ENCODE peak calls at places on chromosome 3, in nine cellular contexts. H, V, R, P, Z, D, E, Q and I are unnamed samples. For H3K4me1, the result is how much of the 10 kb centered on the place peaks cover.

GRCh38 chr3:62724503-62724902 is 150.7 kb downstream of the CADPS start:
- DNase-seq in V (no peak), D (no peak), Q (no peak), R (no peak), Z (no peak), P (no peak), E (no peak), H (no peak), I (no peak)

GRCh38 chr3:127392146-127392470 is 104.3 kb upstream of the PRR20G start:
- DNase-seq in H (no peak), V (no peak), Q (no peak), P (no peak), E (no peak), Z (no peak), D (no peak), R (no peak), I (no peak)

GRCh38 chr3:125212096-125212508 is 446 bp downstream of the SLC12A8 start:
- DNase-seq in R (no peak), Z (no peak), P (no peak), Q (no peak), H (no peak), D (peak), E (no peak), V (no peak), I (peak)

GRCh38 chr3:76497636-76498035 is 542.3 kb upstream of the ROBO2 start:
- DNase-seq in R (no peak), P (no peak), E (no peak), Q (no peak), V (no peak), H (no peak), Z (no peak), D (peak), I (peak)

GRCh38 chr3:126245811-126246727 is 65.7 kb upstream of the ALDH1L1 start:
- DNase-seq in D (peak), R (no peak), V (peak), P (peak), Q (peak), Z (peak), E (no peak), H (no peak), I (no peak)

GRCh38 chr3:114376516-114376915 is 82.7 kb downstream of the TIGIT start:
- DNase-seq in E (no peak), Z (no peak), P (no peak), R (no peak), V (no peak), D (no peak), Q (no peak), H (no peak), I (no peak)

GRCh38 chr3:97763586-97764148 is 891 bp upstream of the ARL6 start:
- DNase-seq in R (no peak), Z (peak), V (no peak), P (no peak), E (no peak), D (peak), Q (no peak), H (no peak), I (no peak)

GRCh38 chr3:138097192-138097829 is 18.1 kb downstream of the DZIP1L start:
- DNase-seq in R (no peak), Z (peak), P (no peak), H (no peak), D (peak), E (no peak), Q (no peak), V (no peak), I (no peak)

GRCh38 chr3:197752107-197752506 is 2.4 kb downstream of the FYTTD1 start:
- DNase-seq in Q (no peak), D (no peak), P (no peak), R (no peak), Z (no peak), V (no peak), H (no peak), E (no peak), I (no peak)

GRCh38 chr3:33372218-33373081 is 67.8 kb downstream of the UBP1 start:
- DNase-seq in Q (peak), P (no peak), E (no peak), R (no peak), Z (peak), D (peak), V (no peak), H (peak), I (peak)

GRCh38 chr3:153159771-153160397 is 2.1 kb upstream of the RAP2B start:
- DNase-seq in Q (no peak), E (no peak), D (no peak), V (no peak), R (no peak), H (no peak), Z (no peak), P (no peak), I (no peak)

GRCh38 chr3:168884353-168884903 is 779.1 kb downstream of the MECOM start:
- DNase-seq in E (no peak), V (peak), H (no peak), P (no peak), Q (peak), D (no peak), R (peak), Z (no peak), I (no peak)

GRCh38 chr3:45984331-45985312 is 11.0 kb downstream of the FYCO1 start:
- DNase-seq in V (no peak), H (no peak), Z (no peak), Q (no peak), D (no peak), R (no peak), P (peak), E (no peak), I (no peak)

GRCh38 chr3:98902341-98902740 is 846 bp upstream of the DCBLD2 start:
- DNase-seq in E (no peak), Z (no peak), D (no peak), R (no peak), P (no peak), H (no peak), V (no peak), Q (no peak), I (no peak)

GRCh38 chr3:37243811-37244748 is 69.7 kb upstream of the LRRFIP2 start:
- DNase-seq in Z (peak), D (peak), Q (peak), R (peak), P (peak), E (peak), V (peak), H (no peak), I (peak)

GRCh38 chr3:119810018-119810435 is 28.1 kb downstream of the NR1I2 start:
- DNase-seq in Z (no peak), D (peak), P (peak), Q (peak), E (peak), H (no peak), V (peak), R (no peak), I (no peak)

GRCh38 chr3:171157286-171157685 is 130.8 kb upstream of the SLC2A2 start:
- DNase-seq in V (peak), R (no peak), Z (no peak), P (peak), Q (no peak), E (no peak), D (peak), H (no peak), I (peak)

GRCh38 chr3:113040231-113040630 is 49.4 kb downstream of the GTPBP8 start:
- DNase-seq in H (no peak), Z (no peak), Q (no peak), P (no peak), E (no peak), D (no peak), V (no peak), R (no peak), I (no peak)

GRCh38 chr3:129599607-129600006 is 6.9 kb downstream of the PLXND1 start:
- DNase-seq in R (no peak), V (peak), P (peak), E (no peak), Z (no peak), H (no peak), D (peak), Q (peak), I (no peak)

GRCh38 chr3:133426721-133427120 is 26.9 kb downstream of the BFSP2 start:
- DNase-seq in Z (no peak), V (no peak), D (no peak), R (no peak), H (no peak), Q (no peak), P (no peak), E (no peak), I (no peak)

GRCh38 chr3:176814252-176814651 is 383.0 kb downstream of the TBL1XR1 start:
- DNase-seq in P (peak), H (peak), D (peak), E (no peak), Z (peak), V (peak), R (no peak), Q (peak), I (peak)

GRCh38 chr3:45730409-45731154 is 41.4 kb downstream of the SACM1L start:
- DNase-seq in Q (no peak), E (no peak), R (no peak), V (no peak), P (no peak), Z (no peak), H (no peak), D (no peak), I (no peak)

GRCh38 chr3:126925411-126926171 is 57.3 kb upstream of the PLXNA1 start:
- DNase-seq in H (no peak), V (peak), P (no peak), R (no peak), E (no peak), D (no peak), Z (no peak), Q (peak), I (no peak)

GRCh38 chr3:188278717-188279324 is 124.9 kb downstream of the LPP start:
- DNase-seq in P (no peak), Z (no peak), H (no peak), E (no peak), Q (no peak), R (no peak), D (no peak), V (no peak), I (no peak)

GRCh38 chr3:16917256-16917935 is 32.6 kb downstream of the PLCL2 start:
- DNase-seq in P (no peak), V (no peak), D (no peak), Q (no peak), R (no peak), Z (no peak), E (no peak), H (no peak), I (no peak)

GRCh38 chr3:188962253-188963247 is 209.2 kb upstream of the TPRG1 start:
- DNase-seq in D (no peak), V (no peak), P (no peak), R (no peak), Z (no peak), H (no peak), Q (no peak), E (no peak), I (no peak)

GRCh38 chr3:22361465-22361864 is 610.5 kb upstream of the ZNF385D start:
- DNase-seq in P (no peak), D (no peak), V (no peak), E (no peak), R (no peak), H (no peak), Q (no peak), Z (no peak), I (no peak)

GRCh38 chr3:86954226-86954625 is 36.7 kb downstream of the VGLL3 start:
- DNase-seq in D (no peak), P (no peak), E (no peak), R (no peak), H (no peak), V (no peak), Q (no peak), Z (no peak), I (no peak)

GRCh38 chr3:116669576-116669975 is 40.0 kb upstream of the TUSC7 start:
- DNase-seq in E (no peak), H (no peak), R (no peak), Z (no peak), Q (no peak), D (no peak), P (no peak), V (no peak), I (no peak)

GRCh38 chr3:177968891-177969290 is 567.3 kb upstream of the KCNMB2 start:
- DNase-seq in R (no peak), E (no peak), P (no peak), Q (no peak), H (no peak), Z (no peak), V (no peak), D (no peak), I (no peak)

GRCh38 chr3:32076566-32076965 is 29.9 kb upstream of the GPD1L start:
- DNase-seq in D (no peak), Q (peak), H (no peak), E (no peak), V (no peak), Z (no peak), R (no peak), P (no peak), I (no peak)

GRCh38 chr3:46670000-46670890 is 23.2 kb downstream of the ALS2CL start:
- DNase-seq in V (peak), H (no peak), R (no peak), P (no peak), Q (peak), Z (no peak), E (no peak), D (no peak), I (no peak)

GRCh38 chr3:168894204-168894603 is 769.3 kb downstream of the MECOM start:
- DNase-seq in Q (no peak), E (no peak), D (no peak), H (no peak), V (no peak), P (no peak), Z (no peak), R (no peak), I (no peak)

GRCh38 chr3:23539185-23539584 is 266.6 kb upstream of the UBE2E1 start:
- DNase-seq in E (no peak), P (no peak), V (no peak), D (no peak), R (no peak), Q (no peak), H (no peak), Z (no peak), I (no peak)

DNA sequence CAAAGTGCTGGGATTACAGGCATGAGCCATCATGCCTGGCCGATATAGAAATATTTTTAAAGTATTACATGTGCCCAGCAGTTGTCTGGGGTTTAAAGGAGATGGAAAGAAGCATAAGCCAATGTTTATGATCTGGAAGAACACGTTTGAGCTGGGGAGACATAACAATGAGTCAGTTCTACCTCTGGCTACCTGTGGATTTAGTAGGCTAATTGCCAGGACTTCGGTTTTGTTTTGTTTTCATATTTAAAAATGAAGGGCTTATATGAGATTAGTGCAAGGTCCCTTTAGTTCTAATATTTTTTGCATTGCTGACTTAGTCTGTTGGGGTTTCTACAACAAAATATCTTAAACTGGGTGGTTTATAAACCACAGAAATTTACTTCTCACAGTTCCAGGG is 22.9 kb upstream of the TNFSF10 start:
- DNase-seq in D (no peak), Z (no peak), H (no peak), R (no peak), P (no peak), E (no peak), V (no peak), Q (no peak), I (no peak)
- H3K4me1 ChIP-seq in D (under half), Z (under half), H (under half), R (under half), P (under half), E (half or more), V (under half), Q (under half), I (under half)

DNA sequence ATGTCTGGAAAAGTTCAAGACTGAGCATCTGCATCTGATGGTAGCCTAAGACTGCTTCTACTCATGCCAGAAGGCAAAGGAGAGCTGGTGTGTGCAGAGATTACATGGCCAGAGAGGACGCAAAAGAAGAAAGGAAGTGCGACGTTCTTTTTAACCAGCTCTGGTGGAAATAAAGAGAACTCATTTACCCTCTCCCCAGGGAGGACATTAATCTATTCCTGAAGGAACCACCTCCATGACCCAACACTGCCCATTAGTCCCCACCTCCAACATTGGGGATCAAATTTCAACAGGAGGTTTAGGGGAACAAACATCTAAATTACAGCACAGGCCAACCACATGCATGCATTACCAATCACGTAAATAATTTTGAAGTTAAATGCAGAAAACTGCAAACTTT is 1.5 kb upstream of the NCK1 start:
- DNase-seq in Z (no peak), P (no peak), V (no peak), H (no peak), D (peak), R (no peak), Q (no peak), E (no peak), I (no peak)
- H3K4me3 ChIP-seq in Z (no peak), P (peak), V (peak), H (peak), D (peak), R (peak), Q (no peak), E (peak), I (peak)

GRCh38 chr3:163273694-163274093 is 1777.1 kb downstream of the OTOL1 start:
- DNase-seq in Q (no peak), D (no peak), P (no peak), E (no peak), R (no peak), H (no peak), V (no peak), Z (no peak), I (no peak)
- TF ChIP-seq CTCF in Q (no peak), D (no peak), P (no peak), E (no peak), R (no peak), H (no peak), V (no peak), Z (no peak), I (no peak)

GRCh38 chr3:185519021-185519420 is 20.2 kb upstream of the TMEM41A start:
- DNase-seq in Q (no peak), P (no peak), D (peak), V (no peak), Z (no peak), E (no peak), R (no peak), H (no peak), I (peak)
- H3K4me1 ChIP-seq in Q (under half), P (under half), D (under half), V (under half), Z (under half), E (under half), R (under half), H (under half), I (under half)

DNA sequence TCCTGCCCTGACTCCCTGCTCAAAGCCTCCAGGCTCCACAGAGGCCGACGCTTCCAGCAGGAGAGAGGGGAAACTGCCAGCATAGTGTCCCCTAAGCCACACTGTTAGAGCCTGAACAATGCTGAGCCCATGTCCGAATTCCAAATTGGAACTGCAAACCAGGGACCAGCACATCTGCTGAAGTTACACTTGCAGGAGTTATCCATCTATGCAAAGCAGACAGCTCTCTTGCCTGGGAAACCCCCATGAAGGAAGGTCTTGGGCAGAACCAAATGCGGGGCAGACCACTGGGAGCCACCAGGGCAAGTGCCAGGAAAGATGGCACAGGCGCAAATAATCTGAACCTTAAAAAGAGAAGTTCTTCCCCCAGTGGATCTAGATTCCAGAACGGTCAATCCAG is 625 bp downstream of the LRRC15 start:
- DNase-seq in H (no peak), Z (no peak), R (no peak), V (no peak), E (no peak), D (no peak), P (no peak), Q (no peak), I (no peak)
- H3K4me3 ChIP-seq in H (no peak), Z (no peak), R (no peak), V (no peak), E (no peak), D (no peak), P (no peak), Q (no peak), I (no peak)

GRCh38 chr3:52881834-52882233 is 15.5 kb downstream of the STIMATE start:
- DNase-seq in H (no peak), R (no peak), Q (peak), E (no peak), P (no peak), D (no peak), Z (no peak), V (no peak), I (no peak)
- TF ChIP-seq CTCF in H (no peak), R (no peak), Q (no peak), E (no peak), P (no peak), D (no peak), Z (no peak), V (no peak), I (no peak)

GRCh38 chr3:10492351-10493201 is 12.8 kb downstream of the ATP2B2 start:
- DNase-seq in R (no peak), E (no peak), P (no peak), Q (no peak), D (no peak), H (no peak), Z (no peak), V (no peak), I (no peak)

GRCh38 chr3:10495614-10496013 is 9.8 kb downstream of the ATP2B2 start:
- DNase-seq in E (no peak), P (no peak), Z (no peak), D (no peak), Q (no peak), H (no peak), R (no peak), V (no peak), I (no peak)

GRCh38 chr3:10494180-10494579 is 11.2 kb downstream of the ATP2B2 start:
- DNase-seq in P (no peak), R (no peak), E (no peak), H (no peak), Z (no peak), V (no peak), D (no peak), Q (no peak), I (no peak)

GRCh38 chr3:10495003-10495402 is 10.4 kb downstream of the ATP2B2 start:
- DNase-seq in Q (peak), D (peak), E (no peak), R (no peak), H (no peak), P (peak), V (peak), Z (peak), I (peak)

GRCh38 chr3:10493202-10493589 is 12.2 kb downstream of the ATP2B2 start:
- DNase-seq in D (no peak), Q (no peak), H (no peak), Z (no peak), E (no peak), R (no peak), P (no peak), V (no peak), I (no peak)
- H3K4me1 ChIP-seq in D (under half), Q (under half), H (under half), Z (under half), E (under half), R (under half), P (under half), V (under half), I (under half)

GRCh38 chr3:159911664-159912037 is 77.0 kb upstream of the IL12A start:
- DNase-seq in Z (no peak), E (no peak), V (no peak), Q (no peak), H (no peak), D (no peak), P (no peak), R (no peak), I (no peak)
- H3K4me3 ChIP-seq in Z (no peak), E (peak), V (peak), Q (no peak), H (peak), D (no peak), P (peak), R (peak), I (no peak)